ENCODE peak calls at places on chromosomes 12 and 14, in five cellular contexts. F is GM23338, P is neural progenitor cell, R is cardiac fibroblast, N is BE2C. K is an unnamed sample.

GRCh38 chr12:102917026-102917787 is at the start of gene PAH:
- DNase-seq in P (peak; percentile 50), F (peak; percentile 88), N (no peak), R (no peak), K (no peak)

GRCh38 chr12:94326727-94327126 is 132.9 kb downstream of the CEP83 start:
- DNase-seq in N (no peak), F (no peak), P (no peak), R (peak; percentile 91), K (peak; percentile 29)

GRCh38 chr12:52515927-52516831 is 4.0 kb downstream of the KRT5 start:
- DNase-seq in N (no peak), F (no peak), P (no peak), R (no peak), K (no peak)

GRCh38 chr12:31322651-31323248 is 3.2 kb downstream of the SINHCAF start:
- DNase-seq in N (no peak), P (peak; percentile 33), R (peak; percentile 62), F (peak; percentile 51), K (no peak)

GRCh38 chr14:39417014-39417413 is 15.2 kb downstream of the FBXO33 start:
- DNase-seq in R (peak; percentile 46), P (no peak), N (peak; percentile 49), F (peak; percentile 86), K (no peak)

GRCh38 chr14:22088614-22089359 is 415.2 kb upstream of the OR4E1 start:
- DNase-seq in P (no peak), R (peak; percentile 46), F (no peak), N (no peak), K (no peak)

GRCh38 chr12:116712458-116713303 is 25.2 kb downstream of the SPRING1 start:
- DNase-seq in N (peak; percentile 47), F (no peak), P (no peak), R (no peak), K (no peak)

GRCh38 chr12:104568881-104569280 is 112.1 kb downstream of the CHST11 start:
- DNase-seq in N (no peak), F (no peak), R (no peak), P (no peak), K (no peak)

GRCh38 chr14:32352631-32353030 is 23.5 kb downstream of the AKAP6 start:
- DNase-seq in R (peak; percentile 68), F (no peak), N (no peak), P (no peak), K (no peak)

GRCh38 chr14:99514552-99515300 is 33.5 kb downstream of the CCNK start:
- DNase-seq in P (no peak), R (no peak), F (no peak), N (peak; percentile 13), K (no peak)

GRCh38 chr12:34292736-34293625 is 270.7 kb downstream of the ALG10 start:
- DNase-seq in N (no peak), R (no peak), P (no peak), F (peak; percentile 33), K (no peak)

GRCh38 chr12:119178544-119179334 is at the start of gene HSPB8:
- DNase-seq in F (peak; percentile 80), N (peak; percentile 55), R (peak; percentile 95), P (peak; percentile 47), K (peak; percentile 72)

GRCh38 chr12:13104403-13104802 is 936 bp upstream of the GSG1 start:
- DNase-seq in F (no peak), P (no peak), N (no peak), R (no peak), K (no peak)

GRCh38 chr14:29652586-29652985 is 275.1 kb downstream of the PRKD1 start:
- DNase-seq in N (no peak), P (no peak), R (no peak), F (no peak), K (no peak)

GRCh38 chr14:69571879-69572633 is 2.6 kb downstream of the CCDC177 start:
- DNase-seq in P (no peak), F (peak; percentile 78), N (no peak), R (peak; percentile 31), K (no peak)

DNA sequence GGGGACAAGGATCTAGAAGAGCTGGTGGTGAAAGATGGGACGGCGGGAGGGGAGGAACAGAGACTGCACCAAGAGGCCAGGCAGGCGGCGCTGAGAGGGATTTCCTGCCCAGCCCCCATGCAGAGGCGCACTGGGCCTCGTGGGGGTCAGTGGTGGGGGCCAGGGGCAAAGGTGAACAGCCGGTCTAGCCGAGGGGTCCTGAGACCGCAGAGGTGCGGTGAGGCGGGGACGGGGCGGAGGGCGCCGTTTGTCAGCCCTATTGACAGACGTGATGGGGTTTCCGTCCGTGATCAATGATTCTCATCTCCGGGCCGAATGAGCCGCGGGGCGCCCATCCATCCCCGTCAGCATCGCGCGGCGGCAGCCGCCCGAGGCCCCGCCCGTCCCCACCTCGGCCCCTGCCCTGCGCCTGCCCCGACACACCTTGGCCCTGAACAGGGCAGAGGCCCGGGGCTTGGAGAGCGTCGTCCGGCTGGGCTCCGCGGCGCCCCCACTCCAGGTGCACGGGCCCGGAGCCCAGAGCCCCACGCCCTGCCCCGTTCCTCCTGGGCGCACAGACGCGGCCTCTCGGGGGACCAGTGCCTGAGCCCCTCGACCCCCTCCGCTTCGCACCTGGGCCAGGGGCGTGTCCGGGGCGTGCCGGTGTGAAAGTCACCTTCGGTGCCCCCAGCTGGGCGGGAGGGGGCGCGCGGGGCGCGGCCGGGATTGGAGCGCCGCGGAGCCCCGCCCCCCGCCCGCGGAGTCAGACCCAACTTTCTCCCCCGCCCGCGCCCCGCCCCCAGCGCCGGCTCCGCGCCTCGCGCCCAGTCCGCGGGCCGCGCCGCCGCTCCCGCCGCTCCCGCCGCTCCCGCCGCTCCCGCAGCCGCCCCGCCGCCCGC is at the start of gene NXPH4:
- DNase-seq in F (peak; percentile 86), P (peak; percentile 70), N (peak; percentile 43), R (no peak), K (no peak)
- TF ChIP-seq CTCF in F (no peak), P (no peak), N (no peak), R (no peak), K (no peak)

GRCh38 chr12:56721721-56722120 is 3.4 kb downstream of the NACA start:
- DNase-seq in R (no peak), P (no peak), N (no peak), F (no peak), K (no peak)
- H3K4me3 ChIP-seq in R (peak overlapping the region; percentile 7), P (peak overlapping the region; percentile 91), N (peak overlapping the region; percentile 21), F (peak overlapping the region; percentile 93), K (peak overlapping the region; percentile 65)

DNA sequence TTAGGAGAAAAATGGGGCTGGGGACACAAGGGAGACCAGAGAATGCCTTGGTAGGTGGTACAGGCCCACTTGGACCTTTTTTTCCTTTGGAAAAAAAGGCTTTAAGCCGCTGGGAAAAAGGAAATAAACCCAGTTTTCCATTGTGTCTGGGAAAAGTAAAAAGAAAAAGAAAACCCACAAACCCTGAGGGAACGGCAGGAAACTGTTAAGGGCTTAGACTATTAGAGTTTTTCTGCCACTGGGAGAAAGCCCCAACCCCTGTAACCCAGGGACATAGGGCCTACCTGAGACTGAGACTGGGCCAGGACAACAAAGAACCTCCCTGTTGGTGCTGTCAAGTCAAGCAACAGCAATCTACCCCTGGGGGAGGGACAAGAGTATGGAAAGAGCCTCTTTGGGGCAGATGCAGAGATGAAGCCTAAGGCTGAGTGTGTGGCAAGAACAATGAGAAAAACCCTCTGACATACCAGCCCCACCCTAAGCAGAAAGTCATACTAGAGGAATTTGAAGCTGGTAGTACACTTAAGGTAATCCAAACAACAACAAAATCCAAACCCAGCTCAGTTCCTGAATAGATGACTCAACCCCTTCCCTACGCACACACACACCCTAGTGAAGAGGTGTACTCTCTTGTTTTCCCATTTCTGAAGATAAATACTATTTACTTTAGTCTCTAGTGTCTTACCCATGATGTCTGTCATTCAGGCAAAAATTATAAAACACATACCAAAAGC is 22.8 kb downstream of the ATF1 start:
- DNase-seq in R (peak; percentile 99), F (peak; percentile 14), N (no peak), P (no peak), K (peak; percentile 96)
- TF ChIP-seq CTCF in R (no peak), F (no peak), N (no peak), P (no peak), K (no peak)

GRCh38 chr14:97977711-97978261 is 1180.6 kb downstream of the VRK1 start:
- DNase-seq in F (no peak), R (no peak), N (peak; percentile 86), P (no peak), K (peak; percentile 13)
- H3K4me3 ChIP-seq in F (no peak overlapping the region), R (no peak overlapping the region), N (peak overlapping the region; percentile 57), P (no peak overlapping the region), K (peak overlapping the region; percentile 50)

DNA sequence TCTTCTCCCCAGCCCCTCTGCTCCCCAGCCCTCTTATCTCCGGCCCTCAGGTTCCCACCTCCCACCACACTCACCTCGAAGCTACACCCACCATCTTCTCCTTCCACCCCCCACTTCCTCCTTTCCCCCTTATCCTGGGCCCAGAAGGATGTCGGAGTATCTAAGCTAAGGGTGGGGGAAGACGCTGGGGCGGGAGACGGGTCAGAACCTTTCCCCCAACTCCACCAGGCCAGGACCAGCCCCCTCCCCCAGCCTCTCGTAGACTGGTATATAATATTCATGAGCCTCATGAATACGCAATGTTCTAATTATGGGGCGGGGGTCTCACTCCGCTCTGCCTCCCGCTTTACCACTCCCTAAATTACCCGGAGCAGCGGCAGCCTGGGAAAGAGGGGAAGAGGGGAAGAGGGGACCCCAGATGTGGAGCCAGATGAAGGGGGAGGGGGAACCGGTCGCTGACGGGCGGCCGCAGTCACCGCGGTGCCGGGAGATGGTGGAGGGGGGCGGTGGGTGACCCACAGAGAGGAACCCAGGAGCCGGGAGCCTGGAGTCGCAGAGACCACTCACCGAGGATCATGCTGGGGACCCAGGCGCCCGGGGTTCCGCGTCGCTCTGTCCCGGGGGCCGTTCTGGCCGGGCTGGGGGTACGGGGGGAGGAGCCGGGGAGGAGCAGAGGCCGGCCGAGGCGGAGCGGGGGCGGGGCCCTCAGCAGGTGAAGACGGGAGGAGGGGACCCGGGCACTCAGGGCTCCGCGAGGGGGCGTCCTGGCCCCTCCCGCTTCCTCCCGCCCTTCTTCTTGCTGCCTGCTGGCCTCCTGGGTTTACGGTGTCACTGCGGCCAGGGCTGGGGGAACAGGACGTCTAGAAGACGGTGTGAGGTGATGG is 6.4 kb upstream of the ZNF385A start:
- DNase-seq in F (peak; percentile 95), P (peak; percentile 90), N (peak; percentile 54), R (no peak), K (no peak)
- TF ChIP-seq CTCF in F (no peak), P (peak; percentile 42), N (peak; percentile 29), R (no peak), K (peak; percentile 26)

GRCh38 chr12:27012239-27012981 is 1.8 kb downstream of the TM7SF3 start:
- DNase-seq in N (no peak), R (no peak), F (no peak), P (no peak), K (no peak)

GRCh38 chr12:27014859-27015729 is 910 bp upstream of the TM7SF3 start:
- DNase-seq in F (no peak), R (no peak), P (no peak), N (no peak), K (no peak)

GRCh38 chr12:27013606-27014084 is 539 bp downstream of the TM7SF3 start:
- DNase-seq in R (peak; percentile 49), N (no peak), F (peak; percentile 20), P (peak; percentile 41), K (no peak)

GRCh38 chr12:27014085-27014858 is at the start of gene TM7SF3:
- DNase-seq in P (peak; percentile 96), R (peak; percentile 85), N (peak; percentile 95), F (peak; percentile 97), K (no peak)

GRCh38 chr12:27012982-27013255 is 1.3 kb downstream of the TM7SF3 start:
- DNase-seq in P (no peak), F (no peak), R (no peak), N (no peak), K (no peak)
- H3K4me3 ChIP-seq in P (peak overlapping the region; percentile 74), F (peak overlapping the region; percentile 87), R (peak overlapping the region; percentile 86), N (no peak overlapping the region), K (peak overlapping the region; percentile 81)

DNA sequence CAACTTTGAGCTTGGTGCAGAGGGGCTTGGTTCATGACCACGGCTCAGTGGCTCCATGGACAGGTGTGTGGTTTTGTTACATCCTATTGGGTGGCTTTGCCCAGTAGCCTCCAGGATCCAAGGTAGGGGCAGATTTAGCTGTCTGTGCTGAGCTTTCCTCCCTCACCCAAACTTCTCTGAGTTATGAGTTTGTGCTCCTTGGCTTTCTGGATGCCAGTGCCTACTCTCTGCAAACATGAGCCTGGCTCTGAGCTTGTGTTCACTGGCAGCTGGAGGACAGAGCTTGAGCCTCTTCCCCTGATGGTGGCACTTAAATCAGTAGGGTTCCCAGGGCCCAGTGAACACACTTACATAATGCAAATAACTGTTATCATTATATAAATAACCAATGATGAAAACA is 45.3 kb upstream of the HECTD1 start:
- DNase-seq in R (no peak), P (no peak), F (no peak), N (no peak), K (no peak)
- TF ChIP-seq CTCF in R (no peak), P (no peak), F (no peak), N (no peak), K (no peak)

K was measured in epithelial cell of proximal tubule.